ENCODE peak calls at places on chromosomes 13 and 19, in four cellular contexts. A is K562, Y is GM12878, C is HepG2. D is an unnamed sample.

GRCh38 chr19:51422053-51422448 is 4.6 kb upstream of the SIGLEC10 start:
- DNase-seq in A (peak), Y (no peak), C (peak), D (peak)

GRCh38 chr19:28393574-28394336 is 819.2 kb downstream of the UQCRFS1 start:
- DNase-seq in C (no peak), Y (no peak), A (no peak), D (no peak)

GRCh38 chr19:54426291-54426918 is 11.1 kb downstream of the TTYH1 start:
- DNase-seq in A (no peak), Y (no peak), C (no peak), D (no peak)

GRCh38 chr19:50741179-50741933 is 18.2 kb downstream of the CLEC11A start:
- DNase-seq in A (peak), Y (no peak), C (no peak), D (no peak)

GRCh38 chr13:77536358-77536757 is 852 bp downstream of the SCEL start:
- DNase-seq in A (no peak), C (no peak), Y (no peak), D (no peak)

GRCh38 chr13:94416454-94417080 is 62.9 kb downstream of the DCT start:
- DNase-seq in A (peak), C (peak), Y (no peak), D (peak)

GRCh38 chr13:24654741-24655140 is 25.5 kb upstream of the ATP12A start:
- DNase-seq in Y (no peak), A (no peak), C (no peak), D (no peak)

GRCh38 chr19:18733196-18733647 is 49.7 kb downstream of the CRTC1 start:
- DNase-seq in Y (no peak), C (peak), A (no peak), D (no peak)

GRCh38 chr19:1045247-1045603 is 5.3 kb downstream of the ABCA7 start:
- DNase-seq in C (peak), Y (no peak), A (peak), D (peak)

GRCh38 chr19:43623889-43624670 is 4.7 kb upstream of the ZNF428 start:
- DNase-seq in C (no peak), Y (no peak), A (peak), D (peak)

GRCh38 chr19:4084547-4084877 is 17.8 kb upstream of the ZBTB7A start:
- DNase-seq in Y (no peak), C (no peak), A (no peak), D (no peak)

GRCh38 chr19:40613669-40614594 is 12.8 kb downstream of the LTBP4 start:
- DNase-seq in A (peak), Y (peak), C (no peak), D (peak)

GRCh38 chr13:76912476-76912875 is 26.3 kb upstream of the KCTD12 start:
- DNase-seq in C (no peak), A (no peak), Y (no peak), D (no peak)

GRCh38 chr13:108226184-108226583 is 8.0 kb downstream of the ABHD13 start:
- DNase-seq in A (peak), C (peak), Y (no peak), D (no peak)

GRCh38 chr13:113216165-113217056 is 7.0 kb downstream of the CUL4A start:
- DNase-seq in Y (no peak), A (peak), C (peak), D (peak)

GRCh38 chr13:90365130-90365529 is 982.4 kb upstream of the MIR17HG start:
- DNase-seq in A (no peak), C (no peak), Y (no peak), D (no peak)

GRCh38 chr19:38759590-38760003 is 13.7 kb downstream of the LGALS7 start:
- DNase-seq in C (peak), A (no peak), Y (no peak), D (no peak)

GRCh38 chr13:40318366-40318765 is 348.1 kb downstream of the FOXO1 start:
- DNase-seq in C (no peak), A (peak), Y (no peak), D (peak)

GRCh38 chr13:106376411-106377112 is 158.9 kb downstream of the EFNB2 start:
- DNase-seq in A (no peak), Y (no peak), C (no peak), D (peak)

GRCh38 chr19:6767357-6768235 is at the start of gene SH2D3A:
- DNase-seq in A (peak), Y (peak), C (peak), D (peak)

GRCh38 chr19:12769689-12770088 is 5.7 kb downstream of the HOOK2 start:
- DNase-seq in Y (no peak), C (no peak), A (no peak), D (no peak)

GRCh38 chr13:113647351-113648217 is 10.4 kb downstream of the ATP4B start:
- DNase-seq in A (no peak), C (no peak), Y (no peak), D (no peak)

GRCh38 chr13:46775385-46776065 is 21.4 kb downstream of the ESD start:
- DNase-seq in A (no peak), C (no peak), Y (no peak), D (no peak)

GRCh38 chr13:37716395-37716794 is 117.8 kb upstream of the POSTN start:
- DNase-seq in C (no peak), A (no peak), Y (no peak), D (no peak)

GRCh38 chr13:111854403-111854802 is 212.5 kb upstream of the SOX1 start:
- DNase-seq in Y (no peak), C (no peak), A (no peak), D (no peak)

GRCh38 chr13:43087960-43088580 is 64.7 kb downstream of the DNAJC15 start:
- DNase-seq in C (no peak), Y (no peak), A (no peak), D (no peak)

GRCh38 chr13:24680258-24680920 is at the start of gene ATP12A:
- DNase-seq in C (no peak), A (no peak), Y (no peak), D (peak)

GRCh38 chr19:14369399-14370168 is 11.7 kb upstream of the ADGRE5 start:
- DNase-seq in A (peak), Y (no peak), C (no peak), D (no peak)

GRCh38 chr13:90686438-90686837 is 661.0 kb upstream of the MIR17HG start:
- DNase-seq in A (no peak), Y (no peak), C (no peak), D (no peak)

GRCh38 chr13:60267498-60268202 is 103.9 kb upstream of the DIAPH3 start:
- DNase-seq in A (peak), C (no peak), Y (no peak), D (no peak)

GRCh38 chr13:84445776-84446175 is 563.5 kb upstream of the SLITRK1 start:
- DNase-seq in C (no peak), Y (no peak), A (no peak), D (no peak)

GRCh38 chr13:48851707-48852106 is 124.0 kb upstream of the FNDC3A start:
- DNase-seq in A (no peak), Y (no peak), C (no peak), D (no peak)

GRCh38 chr13:113648218-113648615 is 9.8 kb downstream of the ATP4B start:
- DNase-seq in Y (no peak), A (no peak), C (no peak), D (no peak)

GRCh38 chr13:76885203-76886004 is 801 bp downstream of the KCTD12 start:
- DNase-seq in A (peak), C (no peak), Y (no peak), D (peak)

GRCh38 chr19:6862673-6863078 is 24.7 kb upstream of the ADGRE1 start:
- DNase-seq in A (peak), Y (peak), C (peak), D (peak)

GRCh38 chr19:42024622-42025111 is 30.6 kb upstream of the ATP1A3 start:
- DNase-seq in Y (no peak), C (no peak), A (no peak), D (no peak)

GRCh38 chr19:42023943-42024260 is 29.9 kb upstream of the ATP1A3 start:
- DNase-seq in A (no peak), C (no peak), Y (no peak), D (no peak)

GRCh38 chr19:42022616-42023015 is 28.6 kb upstream of the ATP1A3 start:
- DNase-seq in Y (no peak), A (no peak), C (no peak), D (no peak)

GRCh38 chr19:42021185-42021584 is 27.2 kb upstream of the ATP1A3 start:
- DNase-seq in C (no peak), Y (no peak), A (no peak), D (no peak)

DNA sequence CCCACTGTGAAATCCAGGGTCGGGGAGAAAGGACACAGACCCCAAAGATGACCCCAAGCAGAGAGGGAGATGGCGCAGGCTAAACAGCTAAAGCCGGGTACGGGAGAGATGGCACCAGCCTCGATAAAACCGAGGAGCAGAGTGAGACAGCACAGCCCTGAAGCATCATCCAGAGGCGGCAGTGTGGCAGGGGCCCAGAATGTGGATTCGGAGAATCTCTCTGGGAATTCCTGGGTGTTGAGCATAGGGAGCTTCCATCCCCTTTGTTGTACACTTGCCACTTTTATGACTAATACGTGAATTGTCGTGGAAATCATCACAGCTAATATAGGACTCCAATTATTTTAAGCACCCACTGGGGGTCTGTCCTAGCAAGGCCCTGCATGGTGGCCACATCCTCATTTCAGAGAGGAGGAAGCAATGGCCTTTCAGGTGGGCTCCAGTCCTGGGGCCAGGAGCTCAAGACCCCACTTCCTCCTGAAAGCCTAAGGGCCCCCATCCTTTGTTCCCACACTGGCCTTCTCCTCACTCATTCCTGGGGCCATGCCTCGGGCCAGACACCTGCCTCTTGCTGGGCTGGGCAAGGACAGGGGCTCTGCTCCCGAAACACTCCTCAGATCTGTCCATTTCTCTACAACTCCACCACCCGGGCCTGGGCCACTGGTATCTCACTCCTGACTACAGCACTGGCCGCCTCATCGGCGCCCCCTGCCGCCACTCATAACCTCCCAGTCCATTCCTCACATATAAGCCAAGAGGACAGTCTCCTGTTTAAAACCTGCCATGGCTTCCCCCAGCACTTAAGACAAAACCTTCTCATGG is 29.3 kb upstream of the ATP1A3 start:
- DNase-seq in C (peak), Y (no peak), A (peak), D (peak)
- TF ChIP-seq FOXK2 in C (no peak), Y (no peak), A (no peak), D (no peak)

GRCh38 chr13:51728972-51729371 is 75.0 kb downstream of the DHRS12 start:
- DNase-seq in Y (no peak), C (no peak), A (no peak), D (no peak)

GRCh38 chr13:51729853-51730553 is 74.0 kb downstream of the DHRS12 start:
- DNase-seq in C (peak), A (peak), Y (no peak), D (no peak)

GRCh38 chr13:51733656-51734334 is 70.2 kb downstream of the DHRS12 start:
- DNase-seq in Y (no peak), C (no peak), A (no peak), D (no peak)

GRCh38 chr13:51730927-51731326 is 73.0 kb downstream of the DHRS12 start:
- DNase-seq in A (no peak), C (no peak), Y (no peak), D (no peak)

GRCh38 chr13:51731759-51732158 is 72.2 kb downstream of the DHRS12 start:
- DNase-seq in Y (no peak), A (no peak), C (no peak), D (no peak)
- TF ChIP-seq BHLHE40 in Y (no peak), A (no peak), C (no peak), D (no peak)

GRCh38 chr13:26465514-26465913 is 92.0 kb upstream of the WASF3 start:
- DNase-seq in A (no peak), C (no peak), Y (no peak), D (no peak)
- TF ChIP-seq FOXK2 in A (no peak), C (no peak), Y (no peak), D (no peak)

GRCh38 chr13:28373803-28374202 is 121.1 kb downstream of the FLT1 start:
- DNase-seq in A (no peak), C (no peak), Y (no peak), D (no peak)

GRCh38 chr13:28375250-28375930 is 119.5 kb downstream of the FLT1 start:
- DNase-seq in A (peak), C (no peak), Y (no peak), D (no peak)

DNA sequence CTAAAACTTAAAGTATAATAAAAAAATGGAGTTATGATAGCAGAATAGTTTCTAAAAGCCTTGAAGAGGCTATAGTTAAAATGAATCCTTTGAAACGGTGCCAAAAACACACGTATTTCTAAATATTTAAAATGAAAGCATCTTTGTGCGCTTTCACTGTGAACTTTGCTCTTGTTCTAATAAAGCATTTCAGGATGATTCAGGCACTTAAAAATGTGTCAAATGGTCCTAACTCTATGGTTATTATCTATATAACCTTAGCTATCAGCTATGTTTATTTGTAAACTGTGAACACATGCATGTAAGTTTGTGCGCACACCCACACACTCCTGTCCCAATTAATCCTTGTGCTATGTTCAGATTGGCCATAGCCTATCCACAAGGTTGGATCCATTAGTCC is 124.5 kb downstream of the FLT1 start:
- DNase-seq in C (no peak), A (no peak), Y (no peak), D (no peak)
- TF ChIP-seq BHLHE40 in C (no peak), A (no peak), Y (no peak), D (no peak)

D was measured in HEK293T.